ENCODE peak calls at places on chromosomes 2 and 18, in ten cellular contexts. One of them, this sample, is unnamed.

GRCh38 chr2:120516323-120517314 is 170.7 kb downstream of the INHBB start:
- DNase-seq in PC-3: no peak
- DNase-seq in IMR-90: peak
- DNase-seq in prostate gland: no peak
- DNase-seq in HCT116: no peak
- DNase-seq in lung: no peak
- DNase-seq in stomach: no peak
- DNase-seq in transverse colon: no peak
- DNase-seq in psoas muscle: no peak
- DNase-seq in tibial artery: no peak
- DNase-seq in this sample: no peak

GRCh38 chr2:50535971-50536759 is 495.8 kb downstream of the NRXN1 start:
- DNase-seq in PC-3: peak
- DNase-seq in transverse colon: no peak
- DNase-seq in stomach: no peak
- DNase-seq in psoas muscle: no peak
- DNase-seq in HCT116: peak
- DNase-seq in tibial artery: no peak
- DNase-seq in lung: no peak
- DNase-seq in prostate gland: no peak
- DNase-seq in IMR-90: peak
- DNase-seq in this sample: no peak

GRCh38 chr2:99905025-99905424 is 237.4 kb downstream of the AFF3 start:
- DNase-seq in IMR-90: no peak
- DNase-seq in prostate gland: no peak
- DNase-seq in lung: no peak
- DNase-seq in PC-3: no peak
- DNase-seq in HCT116: no peak
- DNase-seq in stomach: no peak
- DNase-seq in psoas muscle: no peak
- DNase-seq in transverse colon: no peak
- DNase-seq in tibial artery: no peak
- DNase-seq in this sample: no peak

GRCh38 chr18:31657823-31658669 is 26.3 kb downstream of the B4GALT6 start:
- DNase-seq in lung: no peak
- DNase-seq in PC-3: no peak
- DNase-seq in HCT116: no peak
- DNase-seq in psoas muscle: no peak
- DNase-seq in stomach: no peak
- DNase-seq in transverse colon: no peak
- DNase-seq in prostate gland: no peak
- DNase-seq in IMR-90: no peak
- DNase-seq in tibial artery: no peak
- DNase-seq in this sample: peak

GRCh38 chr18:22604390-22604985 is 186.8 kb upstream of the CTAGE1 start:
- DNase-seq in tibial artery: peak
- DNase-seq in IMR-90: peak
- DNase-seq in HCT116: no peak
- DNase-seq in prostate gland: peak
- DNase-seq in transverse colon: no peak
- DNase-seq in stomach: peak
- DNase-seq in psoas muscle: peak
- DNase-seq in PC-3: no peak
- DNase-seq in lung: peak
- DNase-seq in this sample: no peak

GRCh38 chr18:45370190-45371010 is 244.9 kb upstream of the SLC14A2 start:
- DNase-seq in PC-3: no peak
- DNase-seq in transverse colon: no peak
- DNase-seq in IMR-90: no peak
- DNase-seq in stomach: no peak
- DNase-seq in tibial artery: no peak
- DNase-seq in psoas muscle: no peak
- DNase-seq in HCT116: no peak
- DNase-seq in lung: peak
- DNase-seq in prostate gland: no peak
- DNase-seq in this sample: no peak

GRCh38 chr18:74116628-74117554 is 30.7 kb downstream of the FBXO15 start:
- DNase-seq in HCT116: peak
- DNase-seq in lung: no peak
- DNase-seq in prostate gland: no peak
- DNase-seq in psoas muscle: no peak
- DNase-seq in transverse colon: peak
- DNase-seq in IMR-90: peak
- DNase-seq in stomach: no peak
- DNase-seq in PC-3: peak
- DNase-seq in tibial artery: no peak
- DNase-seq in this sample: no peak

GRCh38 chr2:134642938-134643337 is 75.9 kb downstream of the TMEM163 start:
- DNase-seq in PC-3: no peak
- DNase-seq in prostate gland: no peak
- DNase-seq in HCT116: no peak
- DNase-seq in lung: no peak
- DNase-seq in psoas muscle: no peak
- DNase-seq in IMR-90: no peak
- DNase-seq in tibial artery: no peak
- DNase-seq in transverse colon: no peak
- DNase-seq in stomach: no peak
- DNase-seq in this sample: no peak

GRCh38 chr2:215107229-215108056 is 31.0 kb downstream of the ABCA12 start:
- DNase-seq in transverse colon: no peak
- DNase-seq in IMR-90: no peak
- DNase-seq in tibial artery: no peak
- DNase-seq in prostate gland: peak
- DNase-seq in PC-3: no peak
- DNase-seq in psoas muscle: no peak
- DNase-seq in stomach: no peak
- DNase-seq in HCT116: no peak
- DNase-seq in lung: no peak
- DNase-seq in this sample: no peak
- H3K27ac ChIP-seq in transverse colon: no peak
- H3K27ac ChIP-seq in IMR-90: no peak
- H3K27ac ChIP-seq in tibial artery: no peak
- H3K27ac ChIP-seq in prostate gland: no peak
- H3K27ac ChIP-seq in PC-3: no peak
- H3K27ac ChIP-seq in psoas muscle: no peak
- H3K27ac ChIP-seq in stomach: no peak
- H3K27ac ChIP-seq in HCT116: no peak
- H3K27ac ChIP-seq in lung: no peak
- H3K27ac ChIP-seq in this sample: no peak

GRCh38 chr2:54773233-54773632 is 49.8 kb downstream of the EML6 start:
- DNase-seq in tibial artery: no peak
- DNase-seq in PC-3: no peak
- DNase-seq in prostate gland: no peak
- DNase-seq in HCT116: no peak
- DNase-seq in lung: no peak
- DNase-seq in IMR-90: no peak
- DNase-seq in stomach: no peak
- DNase-seq in transverse colon: no peak
- DNase-seq in psoas muscle: no peak
- DNase-seq in this sample: no peak

GRCh38 chr2:54772531-54772930 is 49.1 kb downstream of the EML6 start:
- DNase-seq in transverse colon: no peak
- DNase-seq in HCT116: no peak
- DNase-seq in lung: no peak
- DNase-seq in PC-3: peak
- DNase-seq in stomach: no peak
- DNase-seq in IMR-90: no peak
- DNase-seq in psoas muscle: no peak
- DNase-seq in tibial artery: no peak
- DNase-seq in prostate gland: no peak
- DNase-seq in this sample: no peak

GRCh38 chr2:54775710-54776109 is 52.2 kb downstream of the EML6 start:
- DNase-seq in stomach: no peak
- DNase-seq in transverse colon: no peak
- DNase-seq in tibial artery: no peak
- DNase-seq in psoas muscle: no peak
- DNase-seq in prostate gland: no peak
- DNase-seq in HCT116: no peak
- DNase-seq in lung: no peak
- DNase-seq in IMR-90: no peak
- DNase-seq in PC-3: no peak
- DNase-seq in this sample: no peak

GRCh38 chr2:54772110-54772509 is 48.6 kb downstream of the EML6 start:
- DNase-seq in stomach: no peak
- DNase-seq in lung: no peak
- DNase-seq in tibial artery: no peak
- DNase-seq in psoas muscle: no peak
- DNase-seq in HCT116: peak
- DNase-seq in PC-3: peak
- DNase-seq in prostate gland: no peak
- DNase-seq in IMR-90: peak
- DNase-seq in transverse colon: no peak
- DNase-seq in this sample: no peak

DNA sequence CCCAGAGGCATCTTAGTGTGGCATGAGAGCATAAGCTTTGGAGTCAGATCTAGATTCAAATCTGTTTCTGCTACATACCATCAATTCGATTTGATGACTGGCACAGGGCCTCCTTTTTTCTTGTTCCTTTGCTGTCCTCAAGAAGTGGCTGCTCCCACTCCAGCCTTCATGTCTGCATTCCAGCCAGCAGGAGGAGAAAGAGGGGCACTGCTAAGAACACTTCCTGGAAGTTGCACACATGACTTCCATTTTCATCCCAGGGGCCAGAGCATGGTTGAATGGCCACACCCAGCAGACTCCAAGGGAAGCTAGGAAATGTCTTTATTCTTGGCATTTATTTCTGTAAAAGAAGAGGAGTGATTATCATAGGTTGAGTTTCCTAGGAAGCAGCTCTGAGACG is 50.4 kb downstream of the EML6 start:
- DNase-seq in prostate gland: no peak
- DNase-seq in HCT116: peak
- DNase-seq in transverse colon: no peak
- DNase-seq in lung: no peak
- DNase-seq in IMR-90: no peak
- DNase-seq in PC-3: peak
- DNase-seq in psoas muscle: no peak
- DNase-seq in tibial artery: no peak
- DNase-seq in stomach: no peak
- DNase-seq in this sample: no peak
- TF ChIP-seq CTCF in prostate gland: no peak
- TF ChIP-seq CTCF in HCT116: peak
- TF ChIP-seq CTCF in transverse colon: no peak
- TF ChIP-seq CTCF in lung: no peak
- TF ChIP-seq CTCF in IMR-90: no peak
- TF ChIP-seq CTCF in PC-3: peak
- TF ChIP-seq CTCF in psoas muscle: no peak
- TF ChIP-seq CTCF in tibial artery: no peak
- TF ChIP-seq CTCF in stomach: no peak
- TF ChIP-seq CTCF in this sample: no peak

GRCh38 chr2:36658277-36658748 is 38.2 kb upstream of the VIT start:
- DNase-seq in prostate gland: no peak
- DNase-seq in tibial artery: no peak
- DNase-seq in transverse colon: no peak
- DNase-seq in lung: no peak
- DNase-seq in IMR-90: no peak
- DNase-seq in HCT116: no peak
- DNase-seq in stomach: no peak
- DNase-seq in psoas muscle: no peak
- DNase-seq in PC-3: no peak
- DNase-seq in this sample: no peak

GRCh38 chr2:36662638-36663037 is 33.9 kb upstream of the VIT start:
- DNase-seq in lung: no peak
- DNase-seq in IMR-90: no peak
- DNase-seq in HCT116: no peak
- DNase-seq in PC-3: no peak
- DNase-seq in prostate gland: no peak
- DNase-seq in tibial artery: no peak
- DNase-seq in stomach: no peak
- DNase-seq in psoas muscle: no peak
- DNase-seq in transverse colon: no peak
- DNase-seq in this sample: no peak

GRCh38 chr2:36657703-36658102 is 38.8 kb upstream of the VIT start:
- DNase-seq in HCT116: no peak
- DNase-seq in psoas muscle: no peak
- DNase-seq in IMR-90: no peak
- DNase-seq in lung: no peak
- DNase-seq in PC-3: no peak
- DNase-seq in transverse colon: no peak
- DNase-seq in prostate gland: no peak
- DNase-seq in tibial artery: no peak
- DNase-seq in stomach: no peak
- DNase-seq in this sample: no peak

GRCh38 chr2:36659218-36659617 is 37.3 kb upstream of the VIT start:
- DNase-seq in psoas muscle: no peak
- DNase-seq in PC-3: no peak
- DNase-seq in prostate gland: no peak
- DNase-seq in HCT116: no peak
- DNase-seq in stomach: no peak
- DNase-seq in lung: no peak
- DNase-seq in IMR-90: no peak
- DNase-seq in tibial artery: no peak
- DNase-seq in transverse colon: no peak
- DNase-seq in this sample: no peak

GRCh38 chr2:36659872-36660312 is 36.6 kb upstream of the VIT start:
- DNase-seq in prostate gland: no peak
- DNase-seq in lung: no peak
- DNase-seq in HCT116: no peak
- DNase-seq in stomach: no peak
- DNase-seq in psoas muscle: no peak
- DNase-seq in tibial artery: no peak
- DNase-seq in IMR-90: peak
- DNase-seq in transverse colon: no peak
- DNase-seq in PC-3: no peak
- DNase-seq in this sample: no peak
- H3K27ac ChIP-seq in prostate gland: no peak
- H3K27ac ChIP-seq in lung: no peak
- H3K27ac ChIP-seq in HCT116: no peak
- H3K27ac ChIP-seq in stomach: no peak
- H3K27ac ChIP-seq in psoas muscle: peak
- H3K27ac ChIP-seq in tibial artery: peak
- H3K27ac ChIP-seq in IMR-90: no peak
- H3K27ac ChIP-seq in transverse colon: no peak
- H3K27ac ChIP-seq in PC-3: no peak
- H3K27ac ChIP-seq in this sample: no peak

GRCh38 chr2:24828641-24829040 is 35.4 kb downstream of the CENPO start:
- DNase-seq in tibial artery: peak
- DNase-seq in psoas muscle: no peak
- DNase-seq in HCT116: no peak
- DNase-seq in IMR-90: no peak
- DNase-seq in stomach: no peak
- DNase-seq in PC-3: no peak
- DNase-seq in transverse colon: no peak
- DNase-seq in prostate gland: no peak
- DNase-seq in lung: no peak
- DNase-seq in this sample: no peak

GRCh38 chr2:24827321-24828261 is 34.4 kb downstream of the CENPO start:
- DNase-seq in prostate gland: peak
- DNase-seq in stomach: peak
- DNase-seq in psoas muscle: peak
- DNase-seq in HCT116: peak
- DNase-seq in tibial artery: peak
- DNase-seq in IMR-90: peak
- DNase-seq in lung: peak
- DNase-seq in PC-3: peak
- DNase-seq in transverse colon: peak
- DNase-seq in this sample: peak

GRCh38 chr2:24824966-24825882 is 32.0 kb downstream of the CENPO start:
- DNase-seq in PC-3: peak
- DNase-seq in tibial artery: peak
- DNase-seq in transverse colon: no peak
- DNase-seq in psoas muscle: peak
- DNase-seq in lung: no peak
- DNase-seq in HCT116: peak
- DNase-seq in prostate gland: no peak
- DNase-seq in stomach: peak
- DNase-seq in IMR-90: no peak
- DNase-seq in this sample: peak

GRCh38 chr2:24824071-24824588 is 30.9 kb downstream of the CENPO start:
- DNase-seq in HCT116: no peak
- DNase-seq in lung: no peak
- DNase-seq in prostate gland: no peak
- DNase-seq in IMR-90: no peak
- DNase-seq in stomach: peak
- DNase-seq in psoas muscle: peak
- DNase-seq in tibial artery: no peak
- DNase-seq in transverse colon: no peak
- DNase-seq in PC-3: no peak
- DNase-seq in this sample: peak

GRCh38 chr2:24825883-24826800 is 32.9 kb downstream of the CENPO start:
- DNase-seq in lung: no peak
- DNase-seq in IMR-90: no peak
- DNase-seq in prostate gland: no peak
- DNase-seq in tibial artery: peak
- DNase-seq in transverse colon: no peak
- DNase-seq in PC-3: peak
- DNase-seq in psoas muscle: peak
- DNase-seq in HCT116: no peak
- DNase-seq in stomach: peak
- DNase-seq in this sample: no peak
- TF ChIP-seq CTCF in lung: no peak
- TF ChIP-seq CTCF in IMR-90: no peak
- TF ChIP-seq CTCF in prostate gland: no peak
- TF ChIP-seq CTCF in tibial artery: no peak
- TF ChIP-seq CTCF in transverse colon: no peak
- TF ChIP-seq CTCF in PC-3: peak
- TF ChIP-seq CTCF in psoas muscle: no peak
- TF ChIP-seq CTCF in HCT116: no peak
- TF ChIP-seq CTCF in stomach: no peak
- TF ChIP-seq CTCF in this sample: no peak